ENCODE peak calls at places on chromosomes 6 and 20, in seven cellular contexts. Y is glutamatergic neuron, I is sigmoid colon, K is psoas muscle, Z is fibroblast of lung, Q is thoracic aorta, H is pancreas. R is an unnamed sample.

GRCh38 chr6:112029045-112029822 is 24.7 kb upstream of the CCN6 start:
- DNase-seq in H (peak; percentile 62), Y (peak; percentile 90), I (no peak), Q (peak; percentile 13), Z (peak; percentile 77), K (peak; percentile 53), R (peak; percentile 32)

GRCh38 chr20:59150821-59151251 is 12.8 kb upstream of the ZNF831 start:
- DNase-seq in K (no peak), H (no peak), Z (no peak), Q (no peak), Y (no peak), I (no peak), R (no peak)

GRCh38 chr6:128806274-128806673 is 76.7 kb upstream of the LAMA2 start:
- DNase-seq in Z (peak; percentile 46), Y (no peak), K (no peak), I (peak; percentile 54), H (no peak), Q (no peak), R (no peak)

GRCh38 chr20:61524956-61525666 is 273.1 kb downstream of the CDH4 start:
- DNase-seq in K (no peak), Z (no peak), Y (no peak), I (no peak), Q (no peak), H (no peak), R (no peak)

GRCh38 chr20:50221501-50222323 is 31.1 kb downstream of the CEBPB start:
- DNase-seq in Q (no peak), K (no peak), Z (peak; percentile 62), I (no peak), H (no peak), Y (no peak), R (peak; percentile 23)

GRCh38 chr6:108002365-108003221 is 44.6 kb upstream of the SEC63 start:
- DNase-seq in Q (no peak), I (no peak), Y (peak; percentile 75), H (peak; percentile 41), Z (no peak), K (no peak), R (peak; percentile 3)

GRCh38 chr6:125301435-125302391 is at the start of gene HDDC2:
- DNase-seq in Q (no peak), H (peak; percentile 73), I (peak; percentile 84), Y (peak; percentile 85), Z (peak; percentile 69), K (peak; percentile 83), R (peak; percentile 59)

GRCh38 chr20:57089701-57090144 is 176.7 kb downstream of the BMP7 start:
- DNase-seq in H (peak; percentile 74), Y (peak; percentile 94), Z (peak; percentile 18), I (no peak), Q (no peak), K (peak; percentile 64), R (peak; percentile 28)

GRCh38 chr6:36753671-36754485 is 56.3 kb downstream of the RAB44 start:
- DNase-seq in Q (no peak), Y (no peak), I (no peak), K (no peak), H (no peak), Z (no peak), R (peak; percentile 50)

GRCh38 chr6:159819098-159819497 is 19.0 kb downstream of the PNLDC1 start:
- DNase-seq in Y (no peak), K (no peak), I (no peak), H (no peak), Q (no peak), Z (no peak), R (no peak)

GRCh38 chr20:57878803-57879424 is 169.1 kb upstream of the PMEPA1 start:
- DNase-seq in K (no peak), H (no peak), Y (no peak), Z (no peak), Q (no peak), I (peak; percentile 33), R (no peak)

GRCh38 chr6:41449399-41450245 is 96.6 kb upstream of the FOXP4 start:
- DNase-seq in Z (peak; percentile 73), Y (no peak), K (peak; percentile 49), I (peak; percentile 89), Q (no peak), H (peak; percentile 69), R (no peak)

GRCh38 chr6:41451515-41452163 is 94.5 kb upstream of the FOXP4 start:
- DNase-seq in Y (no peak), I (peak; percentile 90), K (peak; percentile 42), H (no peak), Q (no peak), Z (peak; percentile 57), R (peak; percentile 48)

GRCh38 chr6:41452763-41453162 is 93.4 kb upstream of the FOXP4 start:
- DNase-seq in I (no peak), Z (no peak), H (no peak), K (no peak), Q (no peak), Y (no peak), R (no peak)

GRCh38 chr6:41450581-41450980 is 95.6 kb upstream of the FOXP4 start:
- DNase-seq in Z (no peak), K (no peak), Y (no peak), I (no peak), Q (no peak), H (no peak), R (no peak)

DNA sequence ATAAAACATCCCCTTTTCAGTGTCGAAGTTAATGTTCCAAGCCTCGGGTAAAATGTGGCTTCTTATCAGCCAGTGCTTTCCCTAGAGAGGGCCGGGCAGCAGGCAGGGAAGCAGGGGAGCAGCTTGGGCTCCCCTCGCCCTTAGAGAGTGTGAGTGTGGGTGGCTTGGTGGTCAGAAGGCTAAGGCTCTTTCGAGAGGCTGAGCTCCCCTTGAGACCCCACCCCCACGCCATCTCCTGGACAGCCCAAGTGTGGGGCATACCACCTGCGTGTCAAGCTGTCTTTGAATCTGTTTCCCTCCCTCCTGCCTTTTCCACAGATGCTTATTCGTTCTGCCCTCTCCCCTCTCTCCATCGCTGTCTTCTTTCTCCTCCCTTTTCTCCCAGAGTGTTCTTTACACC is 95.1 kb upstream of the FOXP4 start:
- DNase-seq in I (no peak), H (no peak), Z (no peak), Y (peak; percentile 69), K (no peak), Q (no peak), R (no peak)
- TF ChIP-seq CTCF in I (no peak), H (no peak), Z (no peak), Y (no peak), K (no peak), Q (no peak), R (no peak)

GRCh38 chr20:31723282-31724078 is 812 bp upstream of the BCL2L1 start:
- DNase-seq in H (peak; percentile 95), Y (peak; percentile 100), K (peak; percentile 99), Z (peak; percentile 98), Q (peak; percentile 85), I (peak; percentile 99), R (peak; percentile 95)
- TF ChIP-seq CTCF in H (peak; percentile 78), Y (peak; percentile 99), K (peak; percentile 96), Z (peak; percentile 87), Q (peak; percentile 95), I (peak; percentile 99), R (peak; percentile 96)

DNA sequence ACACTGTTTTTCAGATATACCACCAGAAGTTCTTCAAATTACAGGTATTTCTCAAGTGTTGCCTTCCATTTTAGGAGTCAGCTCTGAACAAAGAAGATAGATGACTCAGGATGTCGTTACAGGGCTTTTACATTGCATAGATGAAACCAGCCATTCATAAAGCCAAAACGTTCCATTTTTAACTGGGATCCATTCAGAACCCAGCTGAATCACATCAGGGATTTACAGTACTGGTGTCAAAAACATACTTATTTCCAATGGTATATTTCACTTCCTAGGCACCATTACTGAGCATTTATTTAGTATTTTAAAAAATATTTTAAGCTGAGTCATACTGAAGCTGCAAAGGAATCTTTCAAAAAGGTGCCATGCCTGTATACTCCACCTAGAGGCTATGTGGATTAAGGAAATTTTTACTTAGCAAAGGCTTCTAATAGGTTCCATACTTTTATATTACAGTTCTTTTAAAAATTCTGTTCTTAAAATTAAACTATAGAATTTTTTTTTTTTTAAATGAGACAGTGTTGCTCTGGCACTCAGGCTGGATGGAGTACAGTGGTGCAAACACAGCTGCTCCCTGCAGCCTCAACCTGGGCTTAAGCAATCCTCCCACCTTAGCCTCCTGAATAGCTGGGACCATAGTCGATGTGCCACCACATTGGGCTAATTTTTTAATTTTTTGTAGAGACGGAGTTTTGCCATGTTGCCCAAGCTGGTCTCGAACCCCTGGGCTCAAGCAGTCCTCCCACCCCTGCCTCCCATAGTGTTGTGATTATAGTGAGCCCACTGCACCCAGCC is 2.6 kb downstream of the ASF1A start:
- DNase-seq in Y (no peak), Z (peak; percentile 65), K (no peak), I (no peak), Q (no peak), H (no peak), R (peak; percentile 54)
- TF ChIP-seq CTCF in Y (peak; percentile 26), Z (peak; percentile 24), K (peak; percentile 27), I (no peak), Q (peak; percentile 18), H (no peak), R (peak; percentile 75)

GRCh38 chr6:32153835-32154513 is at the start of gene PPT2:
- DNase-seq in K (peak; percentile 93), I (peak; percentile 98), Z (peak; percentile 95), Y (peak; percentile 90), H (peak; percentile 70), Q (peak; percentile 75), R (peak; percentile 85)

GRCh38 chr6:32151885-32152311 is at the start of gene PRRT1:
- DNase-seq in Q (no peak), H (no peak), Y (peak; percentile 29), K (no peak), I (no peak), Z (no peak), R (no peak)

GRCh38 chr6:32152414-32153251 is 894 bp upstream of the PRRT1 start:
- DNase-seq in K (no peak), H (no peak), Z (peak; percentile 32), I (no peak), Y (peak; percentile 23), Q (no peak), R (peak; percentile 46)

GRCh38 chr6:32154514-32155161 is 697 bp downstream of the PPT2 start:
- DNase-seq in K (peak; percentile 60), Q (peak; percentile 29), I (peak; percentile 89), Y (peak; percentile 69), H (peak; percentile 75), Z (peak; percentile 74), R (peak; percentile 61)

GRCh38 chr6:32153252-32153834 is 598 bp upstream of the PPT2 start:
- DNase-seq in H (no peak), Y (peak; percentile 55), Z (peak; percentile 45), I (peak; percentile 78), Q (no peak), K (peak; percentile 34), R (no peak)
- TF ChIP-seq CTCF in H (no peak), Y (no peak), Z (no peak), I (no peak), Q (no peak), K (peak; percentile 13), R (peak; percentile 57)

DNA sequence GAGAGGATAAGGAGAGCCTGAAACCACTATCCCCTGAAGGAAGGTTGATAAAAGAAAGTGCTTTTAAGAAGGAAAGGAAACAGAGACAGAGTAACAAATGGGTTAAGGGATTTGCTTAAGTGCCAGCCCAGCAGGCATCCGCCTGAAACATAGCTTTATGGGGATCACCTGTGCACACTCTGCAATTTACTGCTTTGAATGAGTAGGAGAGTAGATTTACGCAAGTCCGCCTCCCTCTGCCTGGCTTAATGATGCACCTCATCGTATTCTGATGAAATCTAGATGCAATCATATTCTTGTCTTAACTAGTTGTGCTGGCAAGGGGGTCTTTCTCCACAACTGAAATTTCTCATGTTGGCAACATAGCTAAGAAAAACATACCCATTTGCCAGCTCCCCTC is 101.1 kb upstream of the ID4 start:
- DNase-seq in I (no peak), H (no peak), Q (no peak), Y (no peak), K (no peak), Z (peak; percentile 17), R (no peak)
- TF ChIP-seq CTCF in I (no peak), H (no peak), Q (no peak), Y (no peak), K (no peak), Z (no peak), R (no peak)

GRCh38 chr20:16030253-16030652 is 543.0 kb downstream of the KIF16B start:
- DNase-seq in Q (no peak), Z (no peak), H (no peak), I (no peak), K (no peak), Y (no peak), R (no peak)
- TF ChIP-seq CTCF in Q (no peak), Z (no peak), H (no peak), I (no peak), K (no peak), Y (no peak), R (no peak)